ENCODE peak calls at places on chromosomes 11 and 22, in four cellular contexts. Q is H1, H is HepG2, G is K562. C is an unnamed sample. For H3K27me3, the result is how much of the 10 kb centered on the place peaks cover.

GRCh38 chr22:18968011-18968749 is 32.1 kb upstream of the PRODH start:
- DNase-seq in H (no peak), G (peak), Q (no peak), C (no peak)

GRCh38 chr11:44593194-44593593 is 27.7 kb downstream of the CD82 start:
- DNase-seq in H (no peak), Q (no peak), G (no peak), C (no peak)

GRCh38 chr11:112563808-112564207 is 303.1 kb upstream of the PLET1 start:
- DNase-seq in H (no peak), Q (no peak), G (no peak), C (no peak)

GRCh38 chr11:124669193-124669592 is 4.3 kb downstream of the SIAE start:
- DNase-seq in H (peak), Q (no peak), G (peak), C (peak)

GRCh38 chr11:123381817-123382554 is 48.1 kb upstream of the GRAMD1B start:
- DNase-seq in Q (no peak), G (no peak), H (no peak), C (no peak)

GRCh38 chr22:32326647-32327046 is 31.0 kb upstream of the RFPL3 start:
- DNase-seq in H (no peak), Q (no peak), G (no peak), C (no peak)

GRCh38 chr11:106656646-106657045 is 361.6 kb downstream of the GUCY1A2 start:
- DNase-seq in H (no peak), Q (no peak), G (no peak), C (no peak)

GRCh38 chr22:32796865-32797573 is 4.5 kb upstream of the TIMP3 start:
- DNase-seq in H (peak), Q (no peak), G (peak), C (peak)

GRCh38 chr11:76788661-76789442 is 5.7 kb downstream of the TSKU start:
- DNase-seq in H (peak), G (no peak), Q (no peak), C (peak)

GRCh38 chr11:130315354-130315970 is 745 bp upstream of the ZBTB44 start:
- DNase-seq in Q (no peak), G (peak), H (no peak), C (no peak)

DNA sequence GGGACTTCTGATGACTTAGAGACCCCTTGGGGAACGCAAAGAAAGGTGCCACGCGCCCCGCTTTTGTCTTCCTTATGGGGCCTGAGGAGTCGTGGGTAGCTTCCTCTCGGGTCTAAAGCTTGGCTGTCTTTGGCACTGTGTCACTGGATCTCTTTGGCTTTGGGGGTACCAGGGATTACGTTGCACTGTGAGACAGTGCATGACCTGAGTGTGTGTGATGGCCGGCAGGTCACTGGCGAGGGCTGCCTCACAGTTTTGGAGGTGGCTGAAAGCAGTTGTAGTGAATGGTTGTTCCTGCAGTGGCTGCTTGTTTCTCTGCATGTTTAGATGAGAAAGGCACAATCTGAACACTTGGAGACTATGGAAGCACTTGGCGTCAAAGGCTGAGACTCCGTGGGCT is 5.8 kb upstream of the ARSA start:
- DNase-seq in G (no peak), H (no peak), Q (no peak), C (no peak)
- TF ChIP-seq FOSL1 in G (no peak), H (no peak), Q (no peak), C (no peak)

GRCh38 chr11:74017631-74018030 is 8.7 kb upstream of the UCP3 start:
- DNase-seq in H (no peak), G (no peak), Q (no peak), C (no peak)

GRCh38 chr11:74020537-74020936 is 11.7 kb upstream of the UCP3 start:
- DNase-seq in H (no peak), G (no peak), Q (no peak), C (no peak)

GRCh38 chr11:74019860-74020259 is 11.0 kb upstream of the UCP3 start:
- DNase-seq in Q (no peak), G (no peak), H (no peak), C (no peak)

GRCh38 chr11:74019104-74019738 is 10.3 kb upstream of the UCP3 start:
- DNase-seq in H (peak), G (no peak), Q (no peak), C (no peak)

DNA sequence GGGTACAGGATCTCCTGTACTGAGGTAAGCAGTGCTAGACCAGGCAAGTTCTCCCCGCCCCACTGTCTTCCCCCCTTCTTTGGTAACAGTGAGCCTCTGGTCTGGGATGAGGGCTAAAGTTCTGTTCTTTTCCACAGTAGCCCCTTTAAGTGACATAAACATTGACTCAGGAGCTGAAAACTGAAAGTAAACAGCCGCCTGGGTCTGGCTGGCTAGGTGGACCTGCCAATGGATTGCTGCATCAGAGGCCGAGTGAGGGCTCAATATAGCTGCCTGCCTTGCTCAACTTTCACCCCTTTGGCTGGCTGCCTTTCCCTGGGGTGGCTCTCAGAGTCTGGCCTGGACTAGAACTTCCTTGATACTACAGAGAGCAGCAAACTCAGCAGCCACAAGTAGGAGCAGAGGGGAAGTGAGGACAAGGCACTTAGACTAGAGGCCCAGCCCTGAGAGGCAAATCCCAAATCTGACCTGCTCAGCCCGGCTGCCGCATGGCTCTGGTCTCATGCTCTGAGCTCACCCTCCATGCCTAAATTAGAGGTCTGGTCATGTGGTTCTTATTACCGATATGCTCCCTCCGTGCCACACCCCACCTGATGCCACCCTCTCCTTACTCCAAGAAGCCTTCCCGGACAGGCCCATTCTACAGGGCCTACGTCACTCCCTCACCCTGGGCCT is 9.6 kb upstream of the UCP3 start:
- DNase-seq in Q (no peak), H (peak), G (no peak), C (no peak)
- TF ChIP-seq MAX in Q (no peak), H (peak), G (no peak), C (no peak)

DNA sequence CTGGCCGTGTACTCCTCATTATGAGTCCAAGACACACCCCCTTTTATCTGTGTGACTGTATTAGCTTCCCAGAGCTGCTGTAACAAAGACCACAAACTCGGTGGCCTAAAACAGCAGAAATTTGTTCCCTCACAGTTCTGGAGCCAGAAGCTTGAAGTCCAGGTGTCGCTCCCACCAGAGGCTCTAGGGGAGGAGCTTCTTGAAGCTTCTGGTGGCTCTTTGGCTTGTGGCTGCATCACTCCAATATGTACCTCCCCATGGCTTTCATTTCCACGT is 3.0 kb downstream of the PRR5 start:
- DNase-seq in Q (no peak), H (no peak), G (no peak), C (no peak)
- H3K27me3 ChIP-seq in Q (under half), H (under half), G (under half), C (under half)

GRCh38 chr11:68165601-68166000 is 44.4 kb upstream of the CHKA start:
- DNase-seq in G (no peak), H (no peak), Q (no peak), C (no peak)

GRCh38 chr11:68166969-68167368 is 45.8 kb upstream of the CHKA start:
- DNase-seq in H (no peak), Q (no peak), G (no peak), C (no peak)

GRCh38 chr11:68167474-68167873 is 45.6 kb downstream of the KMT5B start:
- DNase-seq in H (no peak), G (no peak), Q (no peak), C (no peak)

GRCh38 chr11:68163691-68164090 is 42.5 kb upstream of the CHKA start:
- DNase-seq in G (no peak), H (no peak), Q (no peak), C (no peak)

DNA sequence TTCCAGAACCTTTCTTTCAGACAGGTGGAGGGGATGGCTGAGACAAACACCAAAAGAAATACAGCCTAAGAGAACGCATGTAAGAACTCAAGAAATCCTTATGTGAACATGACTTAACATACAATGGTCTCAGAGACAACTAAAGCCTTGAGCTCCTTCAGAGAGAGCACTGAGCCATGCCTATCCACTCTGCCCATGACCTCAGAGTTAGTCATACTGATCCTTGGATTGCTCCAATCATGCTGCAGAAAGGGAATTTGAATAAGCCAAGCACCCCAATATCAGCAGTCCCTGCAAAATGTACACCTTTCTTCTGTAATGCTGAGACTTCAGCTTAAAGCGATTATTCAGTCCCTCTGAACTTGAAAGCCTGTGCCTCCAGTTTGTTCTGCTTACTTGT is 43.2 kb upstream of the CHKA start:
- DNase-seq in Q (no peak), H (no peak), G (no peak), C (no peak)
- TF ChIP-seq FOSL1 in Q (no peak), H (no peak), G (peak), C (peak)

GRCh38 chr11:128872594-128872993 is 5.5 kb upstream of the KCNJ1 start:
- DNase-seq in Q (no peak), H (no peak), G (no peak), C (no peak)

GRCh38 chr11:128874406-128874805 is 7.3 kb upstream of the KCNJ1 start:
- DNase-seq in G (no peak), H (no peak), Q (no peak), C (no peak)

GRCh38 chr11:128878455-128878854 is 11.4 kb upstream of the KCNJ1 start:
- DNase-seq in H (no peak), Q (no peak), G (no peak), C (no peak)

GRCh38 chr11:128877726-128878125 is 10.6 kb upstream of the KCNJ1 start:
- DNase-seq in G (no peak), H (no peak), Q (no peak), C (no peak)

GRCh38 chr11:128876133-128876650 is 9.1 kb upstream of the KCNJ1 start:
- DNase-seq in H (no peak), Q (no peak), G (no peak), C (no peak)
- TF ChIP-seq MAX in H (no peak), Q (no peak), G (no peak), C (no peak)

GRCh38 chr22:45516163-45516562 is 13.5 kb downstream of the FBLN1 start:
- DNase-seq in G (no peak), H (no peak), Q (no peak), C (no peak)

GRCh38 chr22:45518580-45518991 is 15.9 kb downstream of the FBLN1 start:
- DNase-seq in G (no peak), H (peak), Q (no peak), C (no peak)

GRCh38 chr22:45512363-45512762 is 9.7 kb downstream of the FBLN1 start:
- DNase-seq in Q (no peak), G (no peak), H (no peak), C (no peak)

GRCh38 chr22:45516923-45517675 is 14.4 kb downstream of the FBLN1 start:
- DNase-seq in Q (no peak), H (no peak), G (no peak), C (no peak)

DNA sequence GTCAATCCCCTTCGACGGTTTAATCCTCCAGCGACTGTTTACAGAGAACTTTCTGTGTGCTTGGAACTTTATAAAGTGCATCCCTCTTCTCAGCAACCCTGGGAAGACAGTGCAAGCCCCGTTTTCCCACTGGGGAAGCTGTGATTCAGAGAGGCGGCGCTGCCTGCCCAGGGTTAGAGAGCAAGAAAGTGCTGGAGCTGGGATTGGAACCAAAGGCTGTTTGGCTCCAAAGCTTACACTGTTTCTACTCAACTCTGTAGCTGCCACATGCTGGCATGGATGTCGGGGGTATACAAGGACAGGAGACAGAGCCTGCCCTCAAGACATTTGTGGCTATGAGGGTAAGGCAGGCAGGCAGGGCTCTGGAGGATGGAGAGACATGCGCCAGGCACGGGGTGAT is 13.0 kb downstream of the FBLN1 start:
- DNase-seq in H (no peak), G (no peak), Q (no peak), C (no peak)
- H3K27me3 ChIP-seq in H (under half), G (half or more), Q (under half), C (under half)

GRCh38 chr11:72726266-72727220 is 25.7 kb downstream of the ARAP1 start:
- DNase-seq in G (no peak), Q (no peak), H (no peak), C (no peak)

GRCh38 chr11:72725731-72726042 is 26.5 kb downstream of the ARAP1 start:
- DNase-seq in Q (no peak), G (no peak), H (no peak), C (no peak)

GRCh38 chr11:72724021-72724561 is 28.1 kb downstream of the ARAP1 start:
- DNase-seq in Q (no peak), H (no peak), G (no peak), C (no peak)

GRCh38 chr11:72723508-72723907 is 28.7 kb downstream of the ARAP1 start:
- DNase-seq in G (no peak), Q (no peak), H (no peak), C (no peak)

DNA sequence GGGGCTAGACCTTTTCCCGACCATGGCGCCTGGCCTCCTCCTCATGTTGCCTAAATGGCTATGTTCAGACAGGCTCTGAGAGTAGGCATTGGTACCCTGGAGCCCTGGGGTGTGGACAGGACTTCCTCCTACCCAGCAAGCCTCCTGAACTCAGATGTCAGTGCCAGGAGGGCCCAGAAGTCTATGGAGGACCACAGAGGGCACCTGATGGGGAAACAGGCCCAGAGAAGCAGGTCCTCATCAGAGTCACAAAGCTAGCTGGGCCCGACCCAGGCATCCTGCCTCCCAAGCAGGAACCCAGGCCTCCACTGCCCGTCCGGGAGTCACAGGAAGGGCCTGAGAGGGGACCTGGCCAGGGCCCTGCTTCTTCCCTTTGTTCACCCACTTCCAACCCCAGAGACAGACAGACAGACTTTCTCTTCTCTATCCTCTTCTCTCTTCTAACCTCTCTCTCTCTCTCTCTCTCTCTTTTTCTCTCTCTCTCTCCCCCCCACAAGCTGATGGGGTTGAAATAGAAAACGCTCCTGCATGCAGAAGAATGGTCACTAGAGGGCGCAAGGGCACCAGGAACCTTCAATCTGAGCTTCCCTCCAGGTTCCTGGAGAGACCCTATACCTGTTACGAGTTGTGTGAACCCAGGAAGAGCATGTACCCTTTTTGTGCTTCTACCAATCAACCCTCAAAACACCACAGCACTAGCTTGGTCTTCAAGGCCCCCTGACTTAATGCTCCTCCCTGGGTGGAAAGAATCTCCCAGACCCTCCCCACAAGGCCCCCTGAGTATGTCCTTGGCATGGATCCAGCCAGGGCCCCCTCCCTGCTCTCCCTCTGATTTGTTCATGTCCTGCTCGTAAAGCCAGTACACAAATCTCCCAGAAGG is 27.1 kb downstream of the ARAP1 start:
- DNase-seq in Q (no peak), G (peak), H (peak), C (peak)
- TF ChIP-seq FOSL1 in Q (no peak), G (no peak), H (no peak), C (no peak)

GRCh38 chr11:60994450-60995135 is 23.1 kb downstream of the CD6 start:
- DNase-seq in Q (no peak), G (no peak), H (no peak), C (no peak)
- TF ChIP-seq MAX in Q (no peak), G (no peak), H (no peak), C (no peak)

DNA sequence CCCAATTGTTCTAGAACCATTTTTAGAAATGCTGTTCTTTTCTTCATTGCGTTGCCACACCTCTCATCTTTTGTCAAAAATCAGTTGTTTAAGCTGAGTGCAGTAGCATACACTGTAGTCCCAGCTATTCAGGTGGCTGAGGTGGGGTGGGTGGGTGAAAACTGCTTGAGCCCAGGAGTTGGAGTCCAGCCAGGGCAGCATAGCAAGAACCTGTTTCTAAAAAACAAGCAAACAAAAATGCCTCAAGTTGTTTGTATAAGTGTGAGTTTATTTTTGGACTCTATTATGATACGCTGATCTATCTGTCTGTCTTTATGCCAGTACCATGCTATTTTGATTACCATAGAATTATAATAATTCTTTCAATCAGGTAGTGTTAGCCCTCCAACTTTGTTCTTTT is 62.5 kb upstream of the RRM1 start:
- DNase-seq in Q (no peak), G (no peak), H (no peak), C (no peak)
- H3K27me3 ChIP-seq in Q (under half), G (under half), H (under half), C (under half)

GRCh38 chr11:118820412-118821357 is 29.7 kb upstream of the DDX6 start:
- DNase-seq in Q (no peak), H (no peak), G (no peak), C (peak)
- TF ChIP-seq FOSL1 in Q (no peak), H (no peak), G (no peak), C (peak)